ENCODE peak calls at places on chromosomes 11 and 22, in eight cellular contexts. V is brain microvascular endothelial cell, B is transverse colon, U is heart left ventricle, F is right lobe of liver, M is MM.1S, E is AG04450, K is left ventricle myocardium inferior. J is an unnamed sample.
A peak's percentile ranks its signal among the peaks of the same experiment; 100 is the strongest.

GRCh38 chr11:118845369-118845768 is 38.3 kb upstream of the CXCR5 start:
- DNase-seq in V (peak; percentile 53), B (no peak), U (no peak), F (no peak), M (peak; percentile 61), E (no peak), K (no peak), J (no peak)

GRCh38 chr11:61332266-61332822 is 561 bp downstream of the DDB1 start:
- DNase-seq in V (peak; percentile 15), B (no peak), U (no peak), F (no peak), M (no peak), E (no peak), K (no peak), J (no peak)

GRCh38 chr11:125481531-125481930 is 14.5 kb downstream of the FEZ1 start:
- DNase-seq in V (no peak), B (no peak), U (no peak), F (no peak), M (no peak), E (no peak), K (no peak), J (no peak)

GRCh38 chr11:43690929-43691328 is 10.4 kb downstream of the HSD17B12 start:
- DNase-seq in V (no peak), B (no peak), U (no peak), F (no peak), M (no peak), E (no peak), K (no peak), J (no peak)

GRCh38 chr11:96185220-96185768 is 157.7 kb downstream of the MAML2 start:
- DNase-seq in V (no peak), B (no peak), U (no peak), F (no peak), M (peak; percentile 90), E (no peak), K (no peak), J (no peak)

GRCh38 chr11:111694851-111695250 is 71.3 kb downstream of the PPP2R1B start:
- DNase-seq in V (peak; percentile 96), B (no peak), U (no peak), F (no peak), M (no peak), E (peak; percentile 92), K (no peak), J (no peak)

GRCh38 chr11:35483131-35483800 is 42.1 kb downstream of the PAMR1 start:
- DNase-seq in V (peak; percentile 74), B (no peak), U (no peak), F (no peak), M (no peak), E (no peak), K (no peak), J (no peak)

GRCh38 chr11:119125849-119126248 is 4.5 kb downstream of the HINFP start:
- DNase-seq in V (no peak), B (peak; percentile 64), U (no peak), F (no peak), M (no peak), E (no peak), K (no peak), J (no peak)

GRCh38 chr11:100932474-100933100 is 197.0 kb downstream of the PGR start:
- DNase-seq in V (no peak), B (no peak), U (no peak), F (no peak), M (peak; percentile 51), E (no peak), K (no peak), J (no peak)

GRCh38 chr11:85867751-85868150 is 12.6 kb downstream of the CCDC83 start:
- DNase-seq in V (peak; percentile 43), B (no peak), U (no peak), F (no peak), M (no peak), E (no peak), K (no peak), J (no peak)

GRCh38 chr11:104995001-104995408 is 26.6 kb upstream of the CASP4 start:
- DNase-seq in V (no peak), B (no peak), U (no peak), F (no peak), M (no peak), E (no peak), K (no peak), J (no peak)

GRCh38 chr22:46569055-46569847 is 31.8 kb upstream of the CELSR1 start:
- DNase-seq in V (no peak), B (no peak), U (peak; percentile 14), F (peak; percentile 46), M (no peak), E (no peak), K (peak; percentile 9), J (no peak)

GRCh38 chr11:119909495-119909894 is 180.5 kb upstream of the NECTIN1 start:
- DNase-seq in V (no peak), B (no peak), U (no peak), F (no peak), M (no peak), E (no peak), K (no peak), J (no peak)

DNA sequence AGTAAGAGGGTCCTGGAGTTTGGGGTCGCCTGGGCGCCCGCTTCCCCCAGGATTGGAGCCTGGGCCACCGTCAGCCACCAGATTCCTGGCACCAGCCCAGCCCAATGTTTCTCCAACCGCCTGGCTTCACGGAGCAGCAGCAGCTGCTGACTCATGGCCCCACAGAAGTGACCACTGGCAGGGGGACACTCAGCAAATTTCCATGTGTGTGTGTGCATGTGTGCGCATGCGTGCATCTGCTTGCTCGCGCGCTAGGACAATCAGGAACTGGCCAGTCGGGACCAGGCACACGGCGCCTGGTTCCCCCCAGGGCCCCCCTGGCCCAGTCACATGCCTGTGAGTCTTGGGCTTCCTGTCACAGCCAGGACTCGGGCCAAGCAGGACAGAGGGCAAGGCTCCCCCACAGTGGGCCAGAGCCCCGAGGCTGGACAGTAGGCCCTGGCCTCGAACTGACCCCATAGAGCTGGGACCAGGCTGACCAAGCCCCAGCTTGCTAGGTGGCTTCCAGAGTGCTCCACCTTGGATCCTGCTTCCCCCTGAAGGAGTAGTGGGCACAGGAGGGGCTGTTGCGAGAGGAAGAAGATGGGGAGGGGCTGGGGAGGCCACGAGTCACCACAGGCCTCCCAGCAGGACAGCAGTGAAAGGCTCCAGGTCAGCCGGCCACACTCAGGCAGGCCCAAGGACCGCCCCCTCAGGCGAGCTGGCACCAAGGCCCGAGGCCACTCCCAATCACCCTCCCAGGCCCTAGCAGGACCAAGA is 3.2 kb downstream of the CTSD start:
- DNase-seq in V (peak; percentile 67), B (peak; percentile 71), U (peak; percentile 94), F (peak; percentile 90), M (no peak), E (no peak), K (peak; percentile 89), J (peak; percentile 92)
- H3K4me3 ChIP-seq in V (no peak overlapping the region), B (no peak overlapping the region), U (no peak overlapping the region), F (peak overlapping the region; percentile 97), M (no peak overlapping the region), E (no peak overlapping the region), K (peak overlapping the region; percentile 99), J (peak overlapping the region; percentile 97)

GRCh38 chr11:59142530-59143507 is at the start of gene FAM111A:
- DNase-seq in V (peak; percentile 86), B (peak; percentile 93), U (peak; percentile 91), F (peak; percentile 94), M (peak; percentile 88), E (peak; percentile 65), K (peak; percentile 90), J (peak; percentile 96)
- TF ChIP-seq CTCF in V (peak; percentile 59), B (no peak), U (peak; percentile 5), F (no peak), M (peak; percentile 55), E (peak; percentile 43), K (peak; percentile 37), J (peak; percentile 30)

DNA sequence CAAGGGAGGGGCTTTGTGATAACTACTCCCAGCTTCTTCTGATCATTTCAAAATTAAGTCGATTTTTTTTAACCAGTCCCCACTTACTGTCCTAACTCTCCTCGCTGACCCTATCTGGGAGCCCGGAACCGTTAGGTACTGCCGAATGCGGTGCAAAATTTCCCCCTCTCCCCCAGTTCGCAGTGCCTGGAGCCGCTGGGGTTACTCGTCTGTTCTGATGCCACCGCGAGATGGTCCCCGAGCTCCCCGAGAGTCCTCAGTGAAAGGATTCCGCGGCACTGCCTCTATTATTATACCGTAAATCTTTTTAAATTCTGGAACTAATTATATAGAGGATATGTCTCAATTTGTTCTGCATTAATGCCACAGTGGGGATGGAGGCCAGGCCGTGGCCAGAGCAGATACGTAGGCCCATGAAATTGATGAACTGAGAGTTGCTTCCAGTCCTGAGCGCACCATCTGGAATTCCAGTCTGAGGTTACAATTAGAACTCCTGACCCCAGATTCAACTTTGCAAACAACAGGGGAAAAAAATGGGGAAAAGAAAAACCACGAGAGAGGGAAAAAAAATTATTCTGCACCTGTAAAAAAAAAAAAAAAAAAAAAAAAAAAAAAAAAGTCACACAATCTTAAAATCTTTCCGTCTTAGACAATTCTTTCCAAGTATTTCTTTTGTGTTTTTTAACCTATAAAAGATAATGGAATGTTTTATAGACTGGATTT is 4.3 kb upstream of the WT1 start:
- DNase-seq in V (no peak), B (no peak), U (no peak), F (no peak), M (no peak), E (no peak), K (no peak), J (no peak)
- H3K27me3 ChIP-seq in V (peaks cover 81% of the 10 kb centered on the region), B (peaks cover 98% of the 10 kb centered on the region), U (peaks cover 38% of the 10 kb centered on the region), F (peaks cover 44% of the 10 kb centered on the region), M (peaks cover 18% of the 10 kb centered on the region), E (peaks cover 61% of the 10 kb centered on the region), K (peaks cover 100% of the 10 kb centered on the region), J (peaks cover 98% of the 10 kb centered on the region)

GRCh38 chr22:37018815-37019308 is 385 bp downstream of the TST start:
- DNase-seq in V (peak; percentile 19), B (peak; percentile 86), U (peak; percentile 81), F (peak; percentile 72), M (no peak), E (no peak), K (peak; percentile 74), J (peak; percentile 83)
- H3K4me3 ChIP-seq in V (peak overlapping the region; percentile 76), B (peak overlapping the region; percentile 56), U (peak overlapping the region; percentile 82), F (peak overlapping the region; percentile 100), M (peak overlapping the region; percentile 84), E (peak overlapping the region; percentile 78), K (peak overlapping the region; percentile 98), J (peak overlapping the region; percentile 92)

DNA sequence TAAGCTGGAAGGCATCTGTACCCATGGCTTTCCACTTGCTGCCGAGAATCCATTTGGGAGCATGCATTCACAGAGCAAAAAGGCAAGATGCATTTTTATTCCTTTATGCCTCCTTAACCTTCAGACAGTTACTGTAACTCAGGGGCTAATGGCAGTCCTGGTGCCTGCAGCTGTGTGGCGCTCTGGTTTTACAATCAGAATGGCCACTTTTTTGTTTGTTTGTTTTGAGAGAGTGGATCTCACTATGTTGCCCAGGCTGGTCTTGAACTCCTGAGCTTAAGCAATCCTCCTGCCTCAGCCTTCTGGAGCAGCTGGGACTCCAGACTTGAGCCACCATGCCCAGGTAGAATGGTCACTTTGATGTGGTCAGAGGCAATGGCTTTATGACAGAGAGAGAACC is 101.8 kb downstream of the NAV2 start:
- DNase-seq in V (no peak), B (no peak), U (no peak), F (no peak), M (no peak), E (no peak), K (no peak), J (no peak)
- TF ChIP-seq CTCF in V (peak; percentile 22), B (no peak), U (no peak), F (no peak), M (no peak), E (no peak), K (no peak), J (no peak)